ENCODE peak calls at places on chromosomes 11 and 22, in seven cellular contexts. F is RKO, T is EL, G is activated T-helper 1 cell treated with Interleukin-2 at 50 U/mL for 16 hours, N is T-helper 9 cell, V is neuronal stem cell, H is right lobe of liver. L is an unnamed sample.

GRCh38 chr11:111351374-111352081 is 27.5 kb downstream of the POU2AF1 start:
- DNase-seq in F (no peak), N (no peak), H (no peak), G (no peak), T (no peak), V (no peak), L (no peak)

GRCh38 chr11:66471142-66471541 is 4.4 kb downstream of the PELI3 start:
- DNase-seq in H (no peak), V (no peak), G (no peak), T (no peak), F (no peak), N (no peak), L (no peak)

GRCh38 chr11:73757598-73757997 is 3.3 kb downstream of the RAB6A start:
- DNase-seq in H (no peak), G (no peak), T (no peak), N (no peak), V (no peak), F (no peak), L (peak; percentile 82)

GRCh38 chr22:30605449-30606110 is 1.4 kb upstream of the TCN2 start:
- DNase-seq in T (peak; percentile 39), H (peak; percentile 58), V (no peak), G (no peak), N (peak; percentile 8), F (peak; percentile 59), L (peak; percentile 59)

GRCh38 chr22:29377979-29378378 is 10.4 kb downstream of the AP1B1 start:
- DNase-seq in N (no peak), V (no peak), G (no peak), H (peak; percentile 78), F (no peak), T (no peak), L (no peak)

GRCh38 chr11:106021181-106021966 is 666 bp downstream of the MSANTD4 start:
- DNase-seq in F (peak; percentile 64), G (no peak), V (no peak), H (no peak), T (peak; percentile 37), N (no peak), L (peak; percentile 56)

GRCh38 chr22:41512421-41513194 is 31.7 kb downstream of the POLR3H start:
- DNase-seq in G (no peak), H (peak; percentile 81), V (peak; percentile 57), T (peak; percentile 76), N (no peak), F (no peak), L (peak; percentile 87)

GRCh38 chr22:21972293-21972779 is 10.3 kb downstream of the TOP3B start:
- DNase-seq in F (no peak), H (no peak), N (peak; percentile 41), V (no peak), T (peak; percentile 23), G (no peak), L (peak; percentile 27)

GRCh38 chr22:30144391-30144790 is 64.1 kb downstream of the HORMAD2 start:
- DNase-seq in H (no peak), N (no peak), T (no peak), G (no peak), V (no peak), F (no peak), L (no peak)

GRCh38 chr22:26702906-26703830 is 45.8 kb downstream of the MIAT start:
- DNase-seq in T (peak; percentile 35), V (no peak), G (no peak), H (no peak), F (no peak), N (no peak), L (peak; percentile 13)

GRCh38 chr11:118002541-118003019 is 16.4 kb downstream of the IL10RA start:
- DNase-seq in F (no peak), H (peak; percentile 40), G (no peak), T (no peak), N (no peak), V (peak; percentile 31), L (no peak)

GRCh38 chr11:83392556-83392955 is 106.4 kb upstream of the CCDC90B start:
- DNase-seq in H (no peak), F (no peak), G (no peak), V (no peak), N (no peak), T (no peak), L (no peak)

GRCh38 chr11:17719940-17720795 is 797 bp downstream of the MYOD1 start:
- DNase-seq in F (no peak), V (no peak), G (no peak), N (no peak), T (peak; percentile 33), H (no peak), L (no peak)

GRCh38 chr11:79400206-79400605 is 40.6 kb downstream of the TENM4 start:
- DNase-seq in F (no peak), H (no peak), V (no peak), G (no peak), N (no peak), T (no peak), L (no peak)

GRCh38 chr11:3835752-3836151 is 5.0 kb downstream of the RHOG start:
- DNase-seq in F (no peak), T (no peak), H (no peak), V (no peak), G (no peak), N (no peak), L (no peak)

GRCh38 chr11:276219-276618 is 2.0 kb upstream of the NLRP6 start:
- DNase-seq in N (no peak), F (no peak), T (no peak), V (no peak), H (no peak), G (no peak), L (no peak)

GRCh38 chr22:45231293-45231692 is 9.4 kb downstream of the KIAA0930 start:
- DNase-seq in V (no peak), F (no peak), N (no peak), H (no peak), T (no peak), G (no peak), L (peak; percentile 54)

GRCh38 chr11:74018331-74019005 is 9.6 kb upstream of the UCP3 start:
- DNase-seq in F (no peak), V (no peak), N (no peak), T (peak; percentile 30), H (peak; percentile 98), G (no peak), L (peak; percentile 73)

GRCh38 chr22:49206281-49206680 is 621.4 kb downstream of the BRD1 start:
- DNase-seq in F (no peak), H (peak; percentile 29), T (no peak), G (no peak), N (no peak), V (no peak), L (no peak)

GRCh38 chr22:37678372-37678771 is 2.9 kb downstream of the LGALS1 start:
- DNase-seq in H (no peak), N (no peak), G (no peak), T (no peak), V (no peak), F (no peak), L (no peak)

GRCh38 chr11:86089659-86090058 is 20.8 kb upstream of the PICALM start:
- DNase-seq in V (no peak), F (no peak), G (no peak), N (no peak), H (no peak), T (peak; percentile 71), L (no peak)

GRCh38 chr11:6545917-6546605 is 49.0 kb downstream of the DNHD1 start:
- DNase-seq in H (no peak), N (no peak), V (no peak), G (no peak), T (no peak), F (no peak), L (no peak)

GRCh38 chr11:14075118-14075601 is 112.6 kb downstream of the SPON1 start:
- DNase-seq in G (peak; percentile 37), T (no peak), F (peak; percentile 7), V (no peak), H (no peak), N (peak; percentile 32), L (peak; percentile 43)

GRCh38 chr11:126529037-126529436 is 173.6 kb downstream of the ST3GAL4 start:
- DNase-seq in V (no peak), N (no peak), F (no peak), G (no peak), H (no peak), T (no peak), L (no peak)

GRCh38 chr22:35534091-35534490 is 6.5 kb upstream of the RASD2 start:
- DNase-seq in G (no peak), H (no peak), F (no peak), N (no peak), T (no peak), V (no peak), L (no peak)

GRCh38 chr11:8095831-8096522 is 15.0 kb downstream of the TUB start:
- DNase-seq in F (no peak), H (peak; percentile 13), G (no peak), N (no peak), T (no peak), V (no peak), L (no peak)

GRCh38 chr11:2888266-2888968 is 2.8 kb upstream of the CDKN1C start:
- DNase-seq in G (peak; percentile 76), N (peak; percentile 90), F (peak; percentile 84), V (peak; percentile 83), T (peak; percentile 82), H (peak; percentile 91), L (peak; percentile 85)

GRCh38 chr22:20966883-20967696 is at the start of gene AIFM3:
- DNase-seq in T (no peak), V (no peak), H (no peak), F (no peak), G (no peak), N (no peak), L (no peak)

GRCh38 chr11:68020575-68020974 is 9.9 kb upstream of the NDUFS8 start:
- DNase-seq in V (no peak), G (no peak), N (no peak), H (no peak), T (peak; percentile 51), F (peak; percentile 64), L (peak; percentile 90)

GRCh38 chr11:47915407-47916137 is 64.8 kb upstream of the PTPRJ start:
- DNase-seq in H (no peak), F (no peak), N (peak; percentile 21), V (no peak), T (no peak), G (no peak), L (no peak)

GRCh38 chr11:45348729-45349128 is 62.6 kb upstream of the SYT13 start:
- DNase-seq in V (no peak), N (no peak), F (no peak), T (no peak), G (no peak), H (no peak), L (no peak)

GRCh38 chr11:76797341-76798201 is 14.4 kb downstream of the TSKU start:
- DNase-seq in G (no peak), N (no peak), F (no peak), V (no peak), T (no peak), H (peak; percentile 57), L (no peak)

GRCh38 chr11:119863811-119864601 is 135.0 kb upstream of the NECTIN1 start:
- DNase-seq in H (no peak), N (no peak), F (no peak), V (no peak), G (no peak), T (no peak), L (no peak)

GRCh38 chr11:14374922-14375630 is 16.1 kb upstream of the RRAS2 start:
- DNase-seq in F (no peak), T (no peak), H (no peak), G (no peak), V (no peak), N (no peak), L (no peak)

GRCh38 chr11:2791139-2791520 is 91.3 kb upstream of the KCNQ1OT1 start:
- DNase-seq in T (no peak), G (no peak), V (no peak), H (peak; percentile 37), F (no peak), N (no peak), L (no peak)

GRCh38 chr22:49991907-49992533 is 20.5 kb downstream of the IL17REL start:
- DNase-seq in F (no peak), N (no peak), V (no peak), H (no peak), G (no peak), T (no peak), L (no peak)

GRCh38 chr22:18110944-18111758 is 542 bp downstream of the TUBA8 start:
- DNase-seq in T (no peak), V (no peak), G (no peak), H (no peak), F (no peak), N (no peak), L (no peak)

L was measured in MCF 10A.